ENCODE peak calls at places on chromosomes 5 and 9, in four cellular contexts. One of them, this sample, is unnamed.

GRCh38 chr9:100933656-100934055 is 94.9 kb upstream of the PLPPR1 start:
- DNase-seq in effector memory CD4-positive, alpha-beta T cell: no peak
- DNase-seq in IMR-90: no peak
- DNase-seq in astrocyte: peak; percentile 64
- DNase-seq in this sample: no peak

GRCh38 chr9:134208310-134208841 is 44.0 kb upstream of the RNU6ATAC start:
- DNase-seq in effector memory CD4-positive, alpha-beta T cell: no peak
- DNase-seq in IMR-90: no peak
- DNase-seq in astrocyte: no peak
- DNase-seq in this sample: no peak

GRCh38 chr5:17336054-17336453 is 118.6 kb downstream of the BASP1 start:
- DNase-seq in effector memory CD4-positive, alpha-beta T cell: no peak
- DNase-seq in IMR-90: no peak
- DNase-seq in astrocyte: no peak
- DNase-seq in this sample: no peak

GRCh38 chr9:85478847-85479246 is 262.9 kb downstream of the AGTPBP1 start:
- DNase-seq in effector memory CD4-positive, alpha-beta T cell: no peak
- DNase-seq in IMR-90: no peak
- DNase-seq in astrocyte: no peak
- DNase-seq in this sample: no peak

GRCh38 chr9:95623614-95624013 is 106.8 kb upstream of the PTCH1 start:
- DNase-seq in effector memory CD4-positive, alpha-beta T cell: no peak
- DNase-seq in IMR-90: no peak
- DNase-seq in astrocyte: no peak
- DNase-seq in this sample: no peak

GRCh38 chr9:36862206-36863145 is 171.6 kb downstream of the PAX5 start:
- DNase-seq in effector memory CD4-positive, alpha-beta T cell: no peak
- DNase-seq in IMR-90: peak; percentile 35
- DNase-seq in astrocyte: peak; percentile 8
- DNase-seq in this sample: no peak

GRCh38 chr9:9612270-9612669 is 1000.5 kb downstream of the PTPRD start:
- DNase-seq in effector memory CD4-positive, alpha-beta T cell: no peak
- DNase-seq in IMR-90: no peak
- DNase-seq in astrocyte: no peak
- DNase-seq in this sample: no peak

GRCh38 chr9:33619666-33620404 is 95.8 kb downstream of the ANKRD18B start:
- DNase-seq in effector memory CD4-positive, alpha-beta T cell: no peak
- DNase-seq in IMR-90: peak; percentile 97
- DNase-seq in astrocyte: peak; percentile 83
- DNase-seq in this sample: no peak

GRCh38 chr9:130981761-130982147 is 27.2 kb upstream of the LAMC3 start:
- DNase-seq in effector memory CD4-positive, alpha-beta T cell: no peak
- DNase-seq in IMR-90: no peak
- DNase-seq in astrocyte: no peak
- DNase-seq in this sample: no peak

GRCh38 chr5:37837101-37838032 is 2.5 kb downstream of the GDNF start:
- DNase-seq in effector memory CD4-positive, alpha-beta T cell: no peak
- DNase-seq in IMR-90: peak; percentile 77
- DNase-seq in astrocyte: peak; percentile 54
- DNase-seq in this sample: peak; percentile 27

GRCh38 chr9:116008278-116008677 is 145.3 kb upstream of the PAPPA start:
- DNase-seq in effector memory CD4-positive, alpha-beta T cell: no peak
- DNase-seq in IMR-90: peak; percentile 52
- DNase-seq in astrocyte: peak; percentile 53
- DNase-seq in this sample: no peak

GRCh38 chr5:145574889-145575573 is 260.1 kb downstream of the PRELID2 start:
- DNase-seq in effector memory CD4-positive, alpha-beta T cell: no peak
- DNase-seq in IMR-90: peak; percentile 17
- DNase-seq in astrocyte: no peak
- DNase-seq in this sample: no peak

GRCh38 chr5:100890514-100891008 is 12.5 kb downstream of the ST8SIA4 start:
- DNase-seq in effector memory CD4-positive, alpha-beta T cell: no peak
- DNase-seq in IMR-90: no peak
- DNase-seq in astrocyte: no peak
- DNase-seq in this sample: no peak

GRCh38 chr9:31347082-31347617 is 1037.3 kb upstream of the ACO1 start:
- DNase-seq in effector memory CD4-positive, alpha-beta T cell: no peak
- DNase-seq in IMR-90: no peak
- DNase-seq in astrocyte: no peak
- DNase-seq in this sample: peak; percentile 22

GRCh38 chr5:149387081-149387611 is 8.1 kb upstream of the IL17B start:
- DNase-seq in effector memory CD4-positive, alpha-beta T cell: no peak
- DNase-seq in IMR-90: peak; percentile 70
- DNase-seq in astrocyte: peak; percentile 46
- DNase-seq in this sample: no peak

GRCh38 chr5:153372433-153373167 is 117.9 kb upstream of the GRIA1 start:
- DNase-seq in effector memory CD4-positive, alpha-beta T cell: no peak
- DNase-seq in IMR-90: no peak
- DNase-seq in astrocyte: no peak
- DNase-seq in this sample: no peak

GRCh38 chr5:67147768-67148167 is 48.8 kb downstream of the CD180 start:
- DNase-seq in effector memory CD4-positive, alpha-beta T cell: no peak
- DNase-seq in IMR-90: peak; percentile 77
- DNase-seq in astrocyte: peak; percentile 68
- DNase-seq in this sample: no peak

GRCh38 chr9:127568971-127569818 is 42.9 kb upstream of the STXBP1 start:
- DNase-seq in effector memory CD4-positive, alpha-beta T cell: peak; percentile 76
- DNase-seq in IMR-90: peak; percentile 72
- DNase-seq in astrocyte: no peak
- DNase-seq in this sample: peak; percentile 77

GRCh38 chr5:44574626-44575025 is 185.4 kb upstream of the FGF10 start:
- DNase-seq in effector memory CD4-positive, alpha-beta T cell: no peak
- DNase-seq in IMR-90: no peak
- DNase-seq in astrocyte: no peak
- DNase-seq in this sample: no peak

GRCh38 chr9:109574061-109574882 is 76.2 kb upstream of the PTPN3 start:
- DNase-seq in effector memory CD4-positive, alpha-beta T cell: no peak
- DNase-seq in IMR-90: peak; percentile 68
- DNase-seq in astrocyte: peak; percentile 33
- DNase-seq in this sample: no peak

GRCh38 chr5:177336112-177336511 is 15.4 kb downstream of the LMAN2 start:
- DNase-seq in effector memory CD4-positive, alpha-beta T cell: no peak
- DNase-seq in IMR-90: no peak
- DNase-seq in astrocyte: no peak
- DNase-seq in this sample: no peak

GRCh38 chr9:32954642-32955041 is 46.8 kb downstream of the APTX start:
- DNase-seq in effector memory CD4-positive, alpha-beta T cell: no peak
- DNase-seq in IMR-90: peak; percentile 63
- DNase-seq in astrocyte: peak; percentile 85
- DNase-seq in this sample: no peak

GRCh38 chr9:6758418-6759113 is 793 bp downstream of the KDM4C start:
- DNase-seq in effector memory CD4-positive, alpha-beta T cell: peak; percentile 60
- DNase-seq in IMR-90: peak; percentile 51
- DNase-seq in astrocyte: no peak
- DNase-seq in this sample: peak; percentile 67

DNA sequence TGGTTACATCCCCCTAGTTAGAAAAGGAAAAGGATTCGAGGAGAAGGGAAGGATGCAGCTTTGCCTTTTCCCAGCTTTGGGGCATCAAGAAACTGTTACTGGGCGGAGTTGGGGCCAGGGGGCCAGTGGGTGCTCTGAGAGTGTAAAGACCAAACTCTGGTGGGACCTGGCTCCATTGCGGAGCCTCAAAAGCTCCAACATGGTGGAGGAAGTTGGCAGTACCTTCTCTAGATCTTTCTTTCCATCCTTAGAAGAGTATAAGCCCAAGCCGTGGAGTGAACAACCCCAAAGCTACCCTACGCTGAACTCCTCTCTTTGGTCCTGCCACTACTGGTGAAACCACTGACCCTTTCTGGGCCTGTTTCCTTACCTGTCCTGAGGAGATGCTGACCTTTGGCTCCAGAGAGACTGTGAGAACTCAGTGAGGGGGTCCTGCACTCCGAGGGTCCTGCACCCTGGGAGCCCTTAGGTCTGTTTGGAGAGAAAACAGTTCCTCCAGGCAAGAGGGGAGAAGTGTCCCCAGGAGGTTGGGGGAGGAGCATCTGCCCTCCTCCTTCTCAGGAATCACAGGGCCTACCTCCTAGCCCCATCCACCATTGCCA is 1.1 kb upstream of the BARX1 start:
- DNase-seq in effector memory CD4-positive, alpha-beta T cell: no peak
- DNase-seq in IMR-90: no peak
- DNase-seq in astrocyte: no peak
- DNase-seq in this sample: no peak
- H3K4me1 ChIP-seq in effector memory CD4-positive, alpha-beta T cell: peaks cover 63% of the 10 kb centered on the region
- H3K4me1 ChIP-seq in IMR-90: peaks cover 1% of the 10 kb centered on the region
- H3K4me1 ChIP-seq in astrocyte: peaks cover 7% of the 10 kb centered on the region
- H3K4me1 ChIP-seq in this sample: peaks cover 53% of the 10 kb centered on the region

DNA sequence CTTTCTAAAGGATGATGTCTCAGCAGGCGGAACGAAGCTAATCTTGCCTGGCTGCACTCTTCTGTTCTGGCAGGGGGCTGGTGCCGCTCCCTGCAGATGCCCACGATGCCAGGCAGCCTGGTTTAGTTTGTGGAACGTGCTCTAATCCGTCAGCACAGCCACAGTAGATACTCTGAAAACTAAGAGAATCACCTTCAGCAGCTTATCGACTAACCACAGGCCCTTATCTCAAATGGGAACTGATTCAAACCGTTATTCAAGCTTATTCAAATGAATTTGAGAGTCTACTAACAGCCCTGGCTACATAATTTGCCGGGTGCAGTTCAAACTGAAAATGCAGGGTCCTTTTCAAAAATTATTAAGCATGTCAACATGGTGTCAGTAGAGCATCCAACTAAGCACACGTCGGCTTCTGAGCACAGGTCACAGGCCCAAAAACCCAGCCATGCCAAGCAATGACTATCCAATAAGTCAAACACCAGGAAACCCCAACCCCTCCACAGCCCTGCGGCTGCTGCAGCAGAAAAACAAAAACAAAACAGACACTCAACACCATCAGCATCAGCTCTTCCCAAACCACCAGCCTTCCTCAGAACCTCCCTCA is 246.7 kb upstream of the ANKRD55 start:
- DNase-seq in effector memory CD4-positive, alpha-beta T cell: no peak
- DNase-seq in IMR-90: no peak
- DNase-seq in astrocyte: peak; percentile 43
- DNase-seq in this sample: no peak
- H3K4me1 ChIP-seq in effector memory CD4-positive, alpha-beta T cell: peaks cover 47% of the 10 kb centered on the region
- H3K4me1 ChIP-seq in IMR-90: peaks cover 29% of the 10 kb centered on the region
- H3K4me1 ChIP-seq in astrocyte: peaks cover 15% of the 10 kb centered on the region
- H3K4me1 ChIP-seq in this sample: peaks cover 14% of the 10 kb centered on the region

DNA sequence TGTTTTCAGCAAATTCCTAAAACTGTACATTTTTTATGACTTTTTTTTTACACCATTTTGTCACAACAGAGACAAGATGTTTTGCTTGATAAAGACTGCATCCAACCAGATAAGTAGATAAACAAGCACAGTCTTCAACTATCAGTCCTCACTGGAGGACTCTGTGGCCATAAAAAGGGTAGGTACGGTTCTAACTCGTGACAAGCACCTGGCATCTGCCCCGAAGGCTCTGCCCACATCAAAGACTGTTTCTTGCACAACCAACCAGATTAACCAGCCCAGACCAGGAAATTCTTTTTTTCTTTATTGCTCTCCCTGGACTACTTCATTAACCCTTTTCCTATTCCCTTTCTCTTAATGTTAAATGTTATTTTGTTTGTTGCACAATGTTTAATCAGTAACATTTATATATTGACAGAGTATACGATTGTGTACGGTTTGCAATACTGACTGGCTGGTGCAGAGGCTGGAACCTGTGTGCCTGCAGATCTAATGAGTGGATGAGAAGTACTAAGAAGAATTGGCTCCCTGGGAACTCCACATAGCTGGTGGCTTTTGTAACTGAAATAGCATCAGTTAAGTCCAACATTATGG is 74.1 kb downstream of the SERINC5 start:
- DNase-seq in effector memory CD4-positive, alpha-beta T cell: peak; percentile 47
- DNase-seq in IMR-90: no peak
- DNase-seq in astrocyte: peak; percentile 53
- DNase-seq in this sample: no peak
- H3K4me1 ChIP-seq in effector memory CD4-positive, alpha-beta T cell: peaks cover 64% of the 10 kb centered on the region
- H3K4me1 ChIP-seq in IMR-90: no peaks in the 10 kb centered on the region
- H3K4me1 ChIP-seq in astrocyte: peaks cover 3% of the 10 kb centered on the region
- H3K4me1 ChIP-seq in this sample: peaks cover 89% of the 10 kb centered on the region

GRCh38 chr5:56164371-56164770 is 68.8 kb downstream of the ANKRD55 start:
- DNase-seq in effector memory CD4-positive, alpha-beta T cell: no peak
- DNase-seq in IMR-90: no peak
- DNase-seq in astrocyte: no peak
- DNase-seq in this sample: no peak
- H3K4me1 ChIP-seq in effector memory CD4-positive, alpha-beta T cell: peaks cover 10% of the 10 kb centered on the region
- H3K4me1 ChIP-seq in IMR-90: peaks cover 21% of the 10 kb centered on the region
- H3K4me1 ChIP-seq in astrocyte: peaks cover 15% of the 10 kb centered on the region
- H3K4me1 ChIP-seq in this sample: peaks cover 14% of the 10 kb centered on the region

GRCh38 chr5:150410524-150411244 is 2.0 kb downstream of the CD74 start:
- DNase-seq in effector memory CD4-positive, alpha-beta T cell: no peak
- DNase-seq in IMR-90: peak; percentile 74
- DNase-seq in astrocyte: peak; percentile 48
- DNase-seq in this sample: peak; percentile 63

GRCh38 chr5:150413176-150413901 is 629 bp upstream of the CD74 start:
- DNase-seq in effector memory CD4-positive, alpha-beta T cell: no peak
- DNase-seq in IMR-90: no peak
- DNase-seq in astrocyte: no peak
- DNase-seq in this sample: no peak

GRCh38 chr5:150412319-150413175 is at the start of gene CD74:
- DNase-seq in effector memory CD4-positive, alpha-beta T cell: peak; percentile 89
- DNase-seq in IMR-90: peak; percentile 20
- DNase-seq in astrocyte: no peak
- DNase-seq in this sample: peak; percentile 92

GRCh38 chr5:150409638-150410523 is 2.8 kb downstream of the CD74 start:
- DNase-seq in effector memory CD4-positive, alpha-beta T cell: no peak
- DNase-seq in IMR-90: peak; percentile 88
- DNase-seq in astrocyte: peak; percentile 79
- DNase-seq in this sample: peak; percentile 35

DNA sequence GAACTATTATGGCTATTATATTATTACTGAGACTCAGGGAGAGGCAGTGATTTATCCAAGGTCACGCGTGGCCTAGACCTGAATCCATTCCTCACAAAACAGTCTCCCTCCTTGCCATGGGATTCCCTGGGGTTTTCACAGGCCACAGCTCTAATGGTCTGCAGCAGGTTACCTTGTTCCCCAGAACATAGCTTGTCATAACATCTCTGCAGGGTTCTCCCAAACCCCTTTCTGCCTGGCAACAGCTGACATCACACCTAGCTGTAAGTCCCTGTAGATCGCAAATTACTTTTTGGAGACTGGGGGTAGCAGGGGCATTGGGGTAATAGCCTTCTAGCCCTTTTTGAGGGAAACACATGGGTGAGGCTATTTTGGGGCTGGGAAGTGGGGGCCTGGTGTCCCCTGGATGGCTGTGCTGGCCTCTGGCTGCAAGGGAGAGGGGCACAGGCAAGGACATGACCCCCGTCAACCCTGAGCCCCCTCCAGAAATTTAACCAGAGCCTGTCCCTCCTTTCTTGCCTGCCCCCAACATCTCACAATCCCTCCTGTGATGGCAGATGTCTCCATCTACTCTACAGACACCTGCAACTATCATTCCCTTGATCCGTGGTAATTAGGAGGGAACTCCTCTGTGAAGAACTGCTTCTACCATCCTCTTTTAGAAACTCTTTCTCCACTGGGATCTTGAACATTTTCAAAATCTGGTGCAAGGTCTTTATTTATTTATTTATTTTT is 1.3 kb downstream of the CD74 start:
- DNase-seq in effector memory CD4-positive, alpha-beta T cell: peak; percentile 35
- DNase-seq in IMR-90: peak; percentile 16
- DNase-seq in astrocyte: no peak
- DNase-seq in this sample: peak; percentile 78
- H3K4me1 ChIP-seq in effector memory CD4-positive, alpha-beta T cell: peaks cover 28% of the 10 kb centered on the region
- H3K4me1 ChIP-seq in IMR-90: no peaks in the 10 kb centered on the region
- H3K4me1 ChIP-seq in astrocyte: no peaks in the 10 kb centered on the region
- H3K4me1 ChIP-seq in this sample: peaks cover 39% of the 10 kb centered on the region